ENCODE peak calls at places on chromosomes 1 and 21, in nine cellular contexts. Y is heart left ventricle, J is body of pancreas, M is adrenal gland, T is ovary, P is esophagus squamous epithelium, H is upper lobe of left lung, A is H1, C is stomach. X is an unnamed sample.

GRCh38 chr1:165474196-165474595 is 29.3 kb upstream of the RXRG start:
- DNase-seq in C (no peak), J (no peak), M (no peak), T (no peak), P (no peak), A (no peak), H (no peak), Y (no peak), X (no peak)

GRCh38 chr1:183318433-183318832 is 99.7 kb downstream of the NMNAT2 start:
- DNase-seq in T (peak), P (no peak), A (no peak), Y (peak), M (peak), J (peak), C (peak), H (no peak), X (peak)

GRCh38 chr1:199512037-199512710 is 515.3 kb upstream of the NR5A2 start:
- DNase-seq in A (no peak), T (no peak), Y (no peak), H (no peak), C (no peak), M (no peak), J (no peak), P (no peak), X (no peak)

GRCh38 chr1:229046251-229046853 is 224.6 kb upstream of the RAB4A start:
- DNase-seq in P (no peak), Y (no peak), T (no peak), J (no peak), H (peak), A (no peak), M (no peak), C (no peak), X (no peak)

GRCh38 chr21:26448751-26449150 is 124.3 kb downstream of the CYYR1 start:
- DNase-seq in A (no peak), Y (peak), H (no peak), M (no peak), P (no peak), C (no peak), J (no peak), T (no peak), X (no peak)

GRCh38 chr1:23551849-23552248 is 7.5 kb downstream of the ID3 start:
- DNase-seq in A (no peak), Y (no peak), C (no peak), J (no peak), T (no peak), P (no peak), M (no peak), H (no peak), X (no peak)

GRCh38 chr1:22689505-22689904 is 21.1 kb upstream of the EPHB2 start:
- DNase-seq in A (no peak), Y (no peak), H (no peak), T (no peak), P (no peak), J (no peak), M (no peak), C (no peak), X (no peak)

GRCh38 chr1:108043712-108044111 is 78.7 kb upstream of the VAV3 start:
- DNase-seq in C (no peak), T (no peak), P (no peak), A (no peak), H (no peak), M (peak), J (no peak), Y (no peak), X (no peak)

GRCh38 chr1:201826830-201827229 is 2.1 kb upstream of the IPO9 start:
- DNase-seq in H (no peak), C (no peak), A (no peak), P (no peak), T (no peak), Y (no peak), J (no peak), M (no peak), X (no peak)

GRCh38 chr1:234226819-234227165 is 146.5 kb upstream of the COA6 start:
- DNase-seq in P (no peak), M (no peak), C (no peak), J (no peak), Y (no peak), H (peak), T (no peak), A (no peak), X (no peak)

GRCh38 chr1:998905-999796 is 746 bp downstream of the HES4 start:
- DNase-seq in A (no peak), J (no peak), H (peak), T (no peak), C (no peak), Y (no peak), P (no peak), M (no peak), X (no peak)

GRCh38 chr1:214396319-214396718 is 115.4 kb downstream of the SMYD2 start:
- DNase-seq in A (no peak), P (no peak), C (no peak), H (no peak), M (no peak), T (no peak), J (no peak), Y (no peak), X (no peak)

GRCh38 chr1:228143480-228144212 is 3.6 kb downstream of the GUK1 start:
- DNase-seq in Y (peak), M (no peak), P (no peak), H (no peak), C (no peak), T (no peak), A (no peak), J (no peak), X (no peak)

DNA sequence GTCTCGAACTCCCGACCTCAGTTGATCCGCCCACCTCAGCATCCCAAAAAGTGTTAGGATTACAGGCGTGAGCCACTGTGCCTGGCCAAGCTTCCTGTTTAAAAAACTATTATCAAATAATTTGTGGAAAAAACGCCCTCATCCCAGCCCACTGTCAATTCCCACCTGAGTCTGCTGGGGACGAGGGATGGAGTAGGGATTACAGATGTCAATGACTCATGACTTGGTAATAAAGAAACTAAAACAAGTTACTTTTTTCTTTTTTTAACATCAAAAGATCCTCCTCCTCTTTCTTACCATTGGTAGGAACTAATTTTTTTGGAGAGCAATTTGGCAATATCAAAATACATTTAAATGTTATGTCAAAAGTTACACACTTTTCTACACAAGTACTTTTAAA is 9.7 kb downstream of the CNN3 start:
- DNase-seq in J (no peak), A (no peak), H (no peak), P (no peak), T (no peak), C (no peak), Y (no peak), M (no peak), X (no peak)
- H3K4me3 ChIP-seq in J (no peak), A (no peak), H (no peak), P (no peak), T (no peak), C (no peak), Y (no peak), M (no peak), X (no peak)

DNA sequence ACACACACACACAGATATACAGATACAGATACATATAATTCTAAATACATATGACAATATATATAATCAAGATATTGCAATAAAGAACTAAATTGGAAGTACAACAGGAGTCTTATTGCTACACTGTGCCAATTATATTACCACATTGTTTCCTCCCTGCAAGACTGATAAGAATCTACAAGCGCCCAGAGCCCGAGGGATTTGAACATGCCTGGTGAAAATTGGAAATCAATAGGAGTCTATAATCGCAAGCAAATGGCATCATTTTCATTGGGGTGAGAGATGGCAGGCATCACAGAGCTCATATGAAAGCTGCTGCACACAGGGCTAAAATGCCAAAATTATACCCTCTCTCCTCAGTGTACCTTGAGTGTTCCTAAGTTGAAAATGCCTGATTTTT is 152.9 kb upstream of the PTBP2 start:
- DNase-seq in M (no peak), A (no peak), J (no peak), P (no peak), Y (no peak), T (no peak), H (no peak), C (no peak), X (no peak)
- TF ChIP-seq POLR2A in M (no peak), A (no peak), J (no peak), P (no peak), Y (no peak), T (no peak), H (no peak), C (no peak), X (no peak)

GRCh38 chr1:31504001-31504400 is 72.3 kb upstream of the TINAGL1 start:
- DNase-seq in J (no peak), Y (no peak), T (no peak), C (no peak), P (no peak), M (no peak), A (no peak), H (peak), X (no peak)

GRCh38 chr1:31503581-31503980 is 72.7 kb upstream of the TINAGL1 start:
- DNase-seq in H (no peak), J (no peak), A (no peak), M (no peak), T (no peak), C (no peak), P (no peak), Y (no peak), X (no peak)

GRCh38 chr1:31507676-31508530 is 68.4 kb upstream of the TINAGL1 start:
- DNase-seq in H (no peak), C (no peak), Y (no peak), M (no peak), T (no peak), A (no peak), P (no peak), J (no peak), X (no peak)

GRCh38 chr1:31507221-31507620 is 69.1 kb upstream of the TINAGL1 start:
- DNase-seq in T (no peak), P (no peak), C (no peak), M (no peak), J (no peak), A (no peak), H (no peak), Y (no peak), X (no peak)

DNA sequence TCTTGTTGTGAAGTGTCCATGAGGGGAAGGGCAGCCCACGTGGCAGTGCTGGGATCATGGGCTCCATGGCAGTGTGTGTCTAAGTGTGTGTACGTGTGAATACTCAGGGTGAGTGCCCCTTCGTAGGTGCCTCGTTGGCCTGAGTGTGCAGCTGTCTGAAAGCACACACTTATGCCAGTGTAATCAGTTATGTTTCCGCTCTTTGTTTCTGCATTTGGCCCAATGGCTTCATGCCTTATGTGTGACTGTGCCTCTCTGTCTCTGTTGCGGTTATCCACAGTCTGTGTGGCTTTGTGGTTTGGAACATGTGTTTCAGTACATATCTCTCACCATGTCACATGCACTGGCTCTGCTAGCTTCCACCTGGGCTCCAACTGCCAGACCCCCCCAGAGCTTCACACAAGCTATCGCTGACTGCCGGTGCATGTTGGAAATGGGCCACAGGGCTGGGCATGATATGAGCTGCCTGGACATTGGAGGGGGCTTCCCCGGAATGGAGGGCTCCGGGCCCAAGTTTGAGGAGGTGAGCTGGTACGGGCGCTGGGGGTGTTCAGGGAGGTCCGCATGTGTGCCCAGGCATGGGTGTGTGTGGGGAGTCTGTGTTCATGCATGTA is 70.3 kb upstream of the TINAGL1 start:
- DNase-seq in M (no peak), J (no peak), Y (no peak), A (no peak), C (no peak), P (no peak), H (peak), T (no peak), X (no peak)
- H3K4me3 ChIP-seq in M (no peak), J (no peak), Y (no peak), A (no peak), C (no peak), P (no peak), H (no peak), T (no peak), X (no peak)

GRCh38 chr1:27887215-27888035 is 15.1 kb downstream of the THEMIS2 start:
- DNase-seq in C (no peak), A (no peak), H (no peak), T (no peak), Y (no peak), P (no peak), M (peak), J (no peak), X (no peak)
- TF ChIP-seq POLR2A in C (no peak), A (no peak), H (peak), T (no peak), Y (no peak), P (no peak), M (no peak), J (no peak), X (no peak)

DNA sequence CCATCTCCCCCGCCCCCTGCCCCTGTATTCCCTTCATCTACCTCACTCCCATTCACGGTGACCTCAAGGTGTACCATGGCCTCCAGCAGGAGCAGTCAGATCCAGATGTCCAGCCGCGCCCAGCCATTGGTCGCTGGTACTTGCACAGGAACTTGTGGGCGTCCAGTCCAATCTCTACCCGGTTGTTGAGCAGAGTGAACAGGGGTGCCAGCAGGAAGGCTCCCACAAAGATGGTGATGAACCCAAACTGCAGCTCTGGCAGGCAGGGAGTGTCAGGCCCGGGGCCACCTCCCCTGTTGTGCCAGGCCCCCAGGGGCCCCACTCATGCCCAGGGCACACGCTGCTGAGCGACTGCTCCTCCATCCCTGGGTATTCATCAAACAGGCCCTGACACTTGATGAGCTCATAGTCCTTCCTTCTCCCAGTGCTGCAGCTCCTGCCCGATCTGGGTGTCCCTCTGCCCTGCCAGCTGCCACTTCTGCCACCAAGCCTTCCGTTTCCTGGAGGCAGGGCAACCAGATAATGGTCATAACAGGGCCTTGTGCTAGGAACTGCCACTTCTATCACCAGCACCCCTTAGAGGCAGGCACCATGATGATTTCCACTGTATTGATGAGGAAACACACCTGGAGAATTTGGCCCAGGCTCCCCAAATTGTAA is 5.7 kb upstream of the ARHGEF19 start:
- DNase-seq in P (no peak), H (peak), Y (no peak), A (no peak), M (no peak), C (no peak), J (no peak), T (peak), X (no peak)
- H3K4me3 ChIP-seq in P (peak), H (peak), Y (peak), A (peak), M (no peak), C (peak), J (no peak), T (no peak), X (no peak)

GRCh38 chr1:155940993-155941844 is at the start of gene RXFP4:
- DNase-seq in M (no peak), T (no peak), C (peak), Y (no peak), A (no peak), J (no peak), H (no peak), P (no peak), X (peak)
- TF ChIP-seq POLR2A in M (no peak), T (no peak), C (no peak), Y (no peak), A (no peak), J (no peak), H (no peak), P (no peak), X (no peak)

DNA sequence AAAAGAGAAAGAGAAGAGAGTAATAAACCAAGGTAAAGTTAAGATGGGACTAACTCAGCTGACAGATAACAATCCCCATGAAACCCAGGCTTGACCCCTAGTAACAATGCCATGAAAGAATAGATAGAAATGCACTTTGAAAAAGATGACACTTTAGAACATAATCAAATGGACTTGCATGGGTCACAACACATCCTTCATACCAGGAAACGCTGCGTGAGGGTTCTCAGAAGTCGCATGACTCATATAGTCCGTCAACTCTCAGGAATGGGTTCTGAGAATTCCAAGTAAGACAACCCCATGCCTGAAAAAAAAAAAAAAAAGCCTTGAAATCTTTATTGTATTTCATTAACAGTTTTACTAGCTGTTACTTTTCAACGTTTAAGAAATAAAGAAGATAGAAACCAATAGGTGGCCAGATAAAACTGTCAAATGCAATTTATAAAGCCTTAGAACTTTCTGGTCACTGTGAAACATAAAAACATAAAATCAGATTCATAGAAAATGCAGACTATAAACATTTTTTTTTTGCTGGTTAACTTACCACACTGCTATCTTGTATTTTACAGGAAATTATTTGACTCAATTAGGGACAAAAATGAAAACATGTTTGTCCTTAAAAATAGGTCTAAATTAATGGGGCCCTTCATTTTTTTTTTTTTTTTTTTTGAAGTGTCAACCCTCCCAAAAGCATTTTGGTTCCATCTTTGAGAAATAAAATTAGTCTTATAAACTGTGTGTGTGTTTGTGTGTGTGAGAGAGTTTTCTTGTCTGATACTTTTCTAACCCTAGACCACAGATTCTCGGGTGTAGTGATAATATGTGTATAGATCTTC is 202.1 kb downstream of the NCAM2 start:
- DNase-seq in M (peak), Y (peak), P (no peak), T (peak), H (no peak), A (no peak), C (no peak), J (peak), X (peak)
- H3K4me3 ChIP-seq in M (no peak), Y (peak), P (peak), T (no peak), H (peak), A (no peak), C (no peak), J (no peak), X (no peak)